ENCODE peak calls at places on chromosomes 4 and X, in four cellular contexts. F is CD8-positive, alpha-beta T cell; K is ovary; I is adipocyte. U is an unnamed sample. For H3K9me3 and H3K4me1, the result is how much of the 10 kb centered on the place peaks cover.

GRCh38 chr4:112509243-112510190 is 6.5 kb downstream of the NEUROG2 start:
- DNase-seq in I (no peak), F (no peak), K (no peak), U (no peak)

GRCh38 chr4:168585168-168586091 is 88.6 kb downstream of the PALLD start:
- DNase-seq in F (no peak), I (peak), K (peak), U (peak)

GRCh38 chrX:39848900-39849299 is 248.9 kb downstream of the BCOR start:
- DNase-seq in F (no peak), I (peak), K (no peak), U (no peak)

GRCh38 chr4:10437735-10438134 is 19.5 kb downstream of the ZNF518B start:
- DNase-seq in F (no peak), K (no peak), I (no peak), U (no peak)

GRCh38 chrX:132737743-132738142 is 220.7 kb downstream of the HS6ST2 start:
- DNase-seq in I (no peak), K (no peak), F (peak), U (peak)

GRCh38 chrX:110614596-110614995 is 181.0 kb downstream of the CHRDL1 start:
- DNase-seq in F (no peak), I (no peak), K (no peak), U (no peak)

GRCh38 chrX:30663317-30663716 is 10.1 kb downstream of the GK start:
- DNase-seq in K (no peak), I (no peak), F (no peak), U (no peak)

GRCh38 chr4:40199999-40200880 is 3.4 kb downstream of the RHOH start:
- DNase-seq in I (no peak), F (peak), K (no peak), U (peak)

GRCh38 chr4:111873801-111874200 is 271.5 kb upstream of the FAM241A start:
- DNase-seq in K (no peak), I (no peak), F (no peak), U (no peak)

GRCh38 chrX:143635915-143636314 is at the start of gene SLITRK4:
- DNase-seq in F (no peak), I (no peak), K (no peak), U (no peak)

GRCh38 chr4:35760706-35761278 is 483.5 kb downstream of the ARAP2 start:
- DNase-seq in I (no peak), K (no peak), F (no peak), U (no peak)

GRCh38 chrX:11100281-11101035 is 10.7 kb upstream of the HCCS start:
- DNase-seq in K (no peak), F (no peak), I (peak), U (peak)

GRCh38 chrX:100721328-100721727 is 10.6 kb downstream of the SYTL4 start:
- DNase-seq in K (no peak), I (no peak), F (no peak), U (no peak)

GRCh38 chr4:80309301-80310004 is 26.1 kb upstream of the CFAP299 start:
- DNase-seq in F (no peak), I (peak), K (no peak), U (no peak)

GRCh38 chr4:92235741-92236140 is 68.0 kb upstream of the GRID2 start:
- DNase-seq in I (no peak), F (no peak), K (no peak), U (no peak)

GRCh38 chr4:100933628-100934027 is 413.7 kb downstream of the PPP3CA start:
- DNase-seq in I (peak), F (no peak), K (no peak), U (no peak)

GRCh38 chrX:12802741-12803140 is 11.5 kb downstream of the PRPS2 start:
- DNase-seq in I (no peak), K (no peak), F (no peak), U (no peak)

GRCh38 chr4:157043131-157043530 is 32.8 kb upstream of the GLRB start:
- DNase-seq in K (no peak), F (no peak), I (peak), U (no peak)

GRCh38 chrX:130110379-130111219 is at the start of gene ELF4:
- DNase-seq in F (peak), I (peak), K (peak), U (peak)

GRCh38 chrX:54482839-54483593 is 13.0 kb downstream of the FGD1 start:
- DNase-seq in I (no peak), F (no peak), K (peak), U (no peak)

GRCh38 chr4:77538574-77539157 is 67.0 kb upstream of the CXCL13 start:
- DNase-seq in I (peak), F (no peak), K (no peak), U (no peak)

GRCh38 chr4:26074672-26075071 is 160.7 kb downstream of the SMIM20 start:
- DNase-seq in F (no peak), I (no peak), K (no peak), U (no peak)
- H3K9me3 ChIP-seq in F (under half), I (under half), K (under half), U (under half)

GRCh38 chr4:87112063-87112462 is 108.4 kb downstream of the KLHL8 start:
- DNase-seq in I (no peak), K (no peak), F (no peak), U (no peak)
- H3K4me1 ChIP-seq in I (under half), K (under half), F (under half), U (under half)

GRCh38 chr4:87498446-87498900 is 30.7 kb downstream of the SPARCL1 start:
- DNase-seq in F (no peak), I (peak), K (no peak), U (no peak)
- H3K4me3 ChIP-seq in F (no peak), I (peak), K (no peak), U (peak)

GRCh38 chr4:108544504-108544903 is 75.9 kb upstream of the RPL34 start:
- DNase-seq in I (peak), K (no peak), F (no peak), U (no peak)
- H3K9me3 ChIP-seq in I (under half), K (under half), F (under half), U (under half)

GRCh38 chr4:2789801-2790582 is 2.9 kb upstream of the SH3BP2 start:
- DNase-seq in F (peak), K (no peak), I (no peak), U (no peak)
- H3K4me1 ChIP-seq in F (half or more), K (under half), I (under half), U (half or more)

DNA sequence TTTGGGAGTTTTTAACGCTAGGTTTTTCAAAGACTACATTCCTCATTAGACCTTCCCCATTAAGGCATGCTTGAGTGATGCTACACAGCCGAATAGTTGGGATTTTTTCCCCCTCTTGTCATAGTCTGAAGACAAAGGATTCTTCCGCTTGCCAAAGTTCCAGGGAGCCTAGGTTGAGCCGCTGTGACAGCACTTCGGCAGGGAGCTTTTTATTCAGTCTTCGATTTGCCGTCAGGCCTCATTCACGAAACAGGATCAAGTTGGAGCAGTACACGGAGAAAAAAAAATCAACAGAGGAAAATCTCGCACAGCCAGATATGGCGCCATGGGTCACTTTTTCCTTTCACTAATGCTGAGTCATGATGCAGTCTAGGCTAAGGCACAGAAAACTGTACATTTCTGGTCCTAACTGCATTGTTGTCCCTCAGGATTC is 24.3 kb downstream of the SHROOM3 start:
- DNase-seq in I (peak), K (no peak), F (no peak), U (no peak)
- H3K4me3 ChIP-seq in I (no peak), K (no peak), F (no peak), U (no peak)

DNA sequence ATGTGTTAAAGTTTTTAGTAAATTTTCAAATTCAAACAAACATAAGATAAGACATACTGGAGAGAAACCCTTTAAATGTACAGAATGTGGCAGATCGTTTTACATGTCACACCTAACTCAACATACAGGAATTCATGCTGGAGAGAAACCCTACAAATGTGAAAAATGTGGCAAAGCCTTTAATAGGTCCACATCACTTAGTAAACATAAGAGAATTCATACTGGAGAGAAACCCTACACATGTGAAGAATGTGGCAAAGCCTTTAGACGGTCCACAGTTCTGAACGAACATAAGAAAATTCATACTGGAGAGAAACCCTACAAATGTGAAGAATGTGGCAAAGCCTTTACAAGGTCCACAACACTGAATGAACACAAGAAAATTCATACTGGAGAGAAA is 32.8 kb downstream of the ZNF595 start:
- DNase-seq in I (no peak), K (no peak), F (no peak), U (no peak)
- H3K9me3 ChIP-seq in I (half or more), K (under half), F (under half), U (half or more)

GRCh38 chrX:70479970-70480659 is 35.5 kb downstream of the DLG3 start:
- DNase-seq in I (peak), K (no peak), F (no peak), U (no peak)
- H3K4me1 ChIP-seq in I (under half), K (under half), F (under half), U (under half)